ENCODE peak calls at places on chromosomes 11 and 22, in seven cellular contexts. A is A549, R is fibroblast of pulmonary artery, Y is hypothalamus, X is GM13977, T is right lobe of liver, S is left ventricle myocardium superior. M is an unnamed sample.
A peak's percentile ranks its signal among the peaks of the same experiment; 100 is the strongest.

GRCh38 chr11:124882339-124883071 is 15.2 kb downstream of the ROBO4 start:
- DNase-seq in A (no peak), R (peak; percentile 32), Y (no peak), X (no peak), T (peak; percentile 81), S (peak; percentile 40), M (no peak)

GRCh38 chr11:61158691-61159381 is 2.4 kb downstream of the VPS37C start:
- DNase-seq in A (no peak), R (peak; percentile 87), Y (no peak), X (no peak), T (no peak), S (no peak), M (peak; percentile 71)

GRCh38 chr11:75450826-75451783 is 18.1 kb upstream of the KLHL35 start:
- DNase-seq in A (peak; percentile 28), R (no peak), Y (no peak), X (peak; percentile 48), T (no peak), S (no peak), M (no peak)

GRCh38 chr22:39446239-39446721 is 10.5 kb upstream of the MGAT3 start:
- DNase-seq in A (no peak), R (no peak), Y (no peak), X (peak; percentile 75), T (no peak), S (no peak), M (no peak)

GRCh38 chr11:18578975-18579598 is 9.4 kb downstream of the UEVLD start:
- DNase-seq in A (peak; percentile 43), R (no peak), Y (no peak), X (peak; percentile 38), T (no peak), S (no peak), M (no peak)

GRCh38 chr11:86116996-86117705 is 48.3 kb upstream of the PICALM start:
- DNase-seq in A (no peak), R (peak; percentile 61), Y (no peak), X (no peak), T (no peak), S (no peak), M (no peak)

GRCh38 chr22:41899992-41900651 is 14.8 kb downstream of the SHISA8 start:
- DNase-seq in A (no peak), R (no peak), Y (no peak), X (no peak), T (no peak), S (peak; percentile 79), M (no peak)

GRCh38 chr22:45504703-45505341 is 2.1 kb downstream of the FBLN1 start:
- DNase-seq in A (no peak), R (peak; percentile 55), Y (no peak), X (no peak), T (no peak), S (peak; percentile 76), M (no peak)

GRCh38 chr11:10878408-10879214 is 20.8 kb upstream of the ZBED5 start:
- DNase-seq in A (peak; percentile 31), R (peak; percentile 86), Y (no peak), X (no peak), T (no peak), S (no peak), M (no peak)

GRCh38 chr11:32462296-32462695 is 27.0 kb upstream of the WT1 start:
- DNase-seq in A (no peak), R (no peak), Y (no peak), X (no peak), T (no peak), S (no peak), M (no peak)

GRCh38 chr11:827146-827860 is 416 bp upstream of the CRACR2B start:
- DNase-seq in A (no peak), R (no peak), Y (no peak), X (peak; percentile 81), T (no peak), S (peak; percentile 60), M (no peak)

GRCh38 chr22:40426671-40427070 is 56.3 kb downstream of the SGSM3 start:
- DNase-seq in A (no peak), R (peak; percentile 25), Y (peak; percentile 21), X (no peak), T (no peak), S (no peak), M (no peak)

GRCh38 chr22:30044369-30044768 is 35.9 kb upstream of the HORMAD2 start:
- DNase-seq in A (no peak), R (peak; percentile 87), Y (no peak), X (no peak), T (no peak), S (no peak), M (peak; percentile 93)

GRCh38 chr11:76845069-76845468 is 15.6 kb upstream of the ACER3 start:
- DNase-seq in A (no peak), R (no peak), Y (no peak), X (no peak), T (no peak), S (no peak), M (no peak)

M was measured in kidney epithelial cell.